ENCODE peak calls at places on chromosomes 6 and 20, in six cellular contexts. J is A549, C is GF-D8, Y is left colon, O is epithelial cell of esophagus, S is D341Med. M is an unnamed sample.
A peak's percentile ranks its signal among the peaks of the same experiment; 100 is the strongest.

GRCh38 chr6:36590237-36590636 is 3.9 kb upstream of the SRSF3 start:
- DNase-seq in J (no peak), C (no peak), Y (no peak), O (peak; percentile 91), S (no peak), M (peak; percentile 82)

GRCh38 chr6:108526739-108527174 is 34.0 kb upstream of the FOXO3 start:
- DNase-seq in J (peak; percentile 28), C (no peak), Y (no peak), O (peak; percentile 55), S (peak; percentile 49), M (peak; percentile 18)

GRCh38 chr20:1327241-1327653 is 1.7 kb downstream of the SDCBP2 start:
- DNase-seq in J (no peak), C (no peak), Y (peak; percentile 49), O (peak; percentile 53), S (no peak), M (no peak)

GRCh38 chr6:166344240-166344639 is 1.9 kb upstream of the SFT2D1 start:
- DNase-seq in J (no peak), C (no peak), Y (no peak), O (no peak), S (no peak), M (no peak)

GRCh38 chr6:30684386-30685156 is 1.9 kb downstream of the PPP1R18 start:
- DNase-seq in J (no peak), C (peak; percentile 43), Y (peak; percentile 65), O (peak; percentile 44), S (no peak), M (no peak)

GRCh38 chr6:106527979-106528378 is 101.3 kb downstream of the RTN4IP1 start:
- DNase-seq in J (peak; percentile 40), C (no peak), Y (no peak), O (peak; percentile 95), S (no peak), M (peak; percentile 93)

GRCh38 chr20:31593221-31594001 is 11.7 kb upstream of the ID1 start:
- DNase-seq in J (peak; percentile 96), C (no peak), Y (peak; percentile 91), O (peak; percentile 100), S (no peak), M (peak; percentile 100)

GRCh38 chr20:37386505-37387201 is 40.7 kb downstream of the SRC start:
- DNase-seq in J (no peak), C (no peak), Y (no peak), O (no peak), S (no peak), M (no peak)

GRCh38 chr20:610130-611046 is at the start of gene TCF15:
- DNase-seq in J (no peak), C (no peak), Y (no peak), O (peak; percentile 39), S (peak; percentile 100), M (no peak)

GRCh38 chr20:37729909-37730308 is 36.1 kb downstream of the CTNNBL1 start:
- DNase-seq in J (no peak), C (no peak), Y (no peak), O (peak; percentile 42), S (no peak), M (no peak)

GRCh38 chr6:105675715-105676397 is 273.0 kb upstream of the PREP start:
- DNase-seq in J (peak; percentile 4), C (no peak), Y (no peak), O (peak; percentile 86), S (no peak), M (peak; percentile 90)

GRCh38 chr6:157092736-157093135 is 230.6 kb downstream of the TMEM242 start:
- DNase-seq in J (no peak), C (no peak), Y (no peak), O (no peak), S (no peak), M (no peak)

GRCh38 chr6:168528457-168529095 is 87.6 kb downstream of the SMOC2 start:
- DNase-seq in J (no peak), C (no peak), Y (no peak), O (no peak), S (no peak), M (no peak)

GRCh38 chr6:116741571-116741970 is 23.9 kb downstream of the FAM162B start:
- DNase-seq in J (no peak), C (no peak), Y (no peak), O (no peak), S (no peak), M (no peak)

GRCh38 chr6:161903584-161904232 is 629.8 kb upstream of the AGPAT4 start:
- DNase-seq in J (no peak), C (no peak), Y (peak; percentile 23), O (no peak), S (no peak), M (no peak)

GRCh38 chr6:149995971-149996370 is 29.4 kb downstream of the RAET1L start:
- DNase-seq in J (no peak), C (no peak), Y (no peak), O (no peak), S (no peak), M (no peak)

M was measured in A172.